ENCODE peak calls at places on chromosomes 11 and 22, in eight cellular contexts. L, D, E, W, P, F, V and G are unnamed samples.
A peak's percentile ranks its signal among the peaks of the same experiment; 100 is the strongest.

GRCh38 chr11:2525941-2526807 is 81.4 kb downstream of the KCNQ1 start:
- DNase-seq in E (peak; percentile 6), P (no peak), V (no peak), L (no peak), W (no peak), F (no peak), D (no peak), G (no peak)

GRCh38 chr11:69474736-69475135 is 6.7 kb upstream of the LINC01488 start:
- DNase-seq in L (no peak), D (no peak), E (no peak), W (no peak), V (no peak), P (no peak), F (no peak), G (no peak)

GRCh38 chr11:62575156-62575555 is 1.5 kb upstream of the EEF1G start:
- DNase-seq in W (no peak), P (no peak), D (no peak), E (no peak), V (no peak), L (no peak), F (no peak), G (peak; percentile 58)

GRCh38 chr11:50182486-50182885 is 149.8 kb downstream of the OR4C45 start:
- DNase-seq in D (no peak), P (no peak), W (no peak), V (no peak), L (no peak), F (no peak), E (no peak), G (no peak)

GRCh38 chr11:80831374-80831773 is 1390.5 kb upstream of the TENM4 start:
- DNase-seq in D (no peak), P (no peak), W (no peak), F (no peak), E (no peak), V (no peak), L (no peak), G (peak; percentile 53)

GRCh38 chr11:125372088-125372487 is 124.0 kb downstream of the FEZ1 start:
- DNase-seq in E (no peak), D (no peak), W (no peak), V (no peak), P (no peak), F (no peak), L (no peak), G (no peak)

GRCh38 chr11:73344191-73344607 is 32.0 kb upstream of the RELT start:
- DNase-seq in D (no peak), F (no peak), P (no peak), E (no peak), W (no peak), V (no peak), L (no peak), G (no peak)

GRCh38 chr11:27703453-27703852 is 3.2 kb upstream of the BDNF start:
- DNase-seq in W (peak; percentile 58), E (no peak), P (no peak), V (no peak), L (peak; percentile 67), F (peak; percentile 75), D (no peak), G (peak; percentile 58)

GRCh38 chr22:42437488-42438292 is 5.5 kb upstream of the NFAM1 start:
- DNase-seq in V (peak; percentile 70), W (peak; percentile 48), D (peak; percentile 74), L (peak; percentile 58), F (peak; percentile 61), E (peak; percentile 70), P (peak; percentile 16), G (peak; percentile 72)

GRCh38 chr11:108302121-108302785 is 79.4 kb downstream of the ATM start:
- DNase-seq in V (no peak), W (peak; percentile 53), F (peak; percentile 42), L (peak; percentile 33), D (no peak), E (no peak), P (no peak), G (no peak)

GRCh38 chr11:103601230-103601846 is 435.1 kb upstream of the DDI1 start:
- DNase-seq in E (no peak), P (peak; percentile 12), V (no peak), W (peak; percentile 80), D (peak; percentile 20), F (peak; percentile 80), L (peak; percentile 72), G (peak; percentile 73)

GRCh38 chr22:36055376-36056310 is 27.0 kb upstream of the RBFOX2 start:
- DNase-seq in W (no peak), V (no peak), P (no peak), E (no peak), L (no peak), D (no peak), F (no peak), G (no peak)

GRCh38 chr11:2462986-2463765 is 18.4 kb downstream of the KCNQ1 start:
- DNase-seq in L (no peak), F (no peak), V (peak; percentile 86), W (no peak), D (no peak), P (no peak), E (no peak), G (peak; percentile 81)

GRCh38 chr22:37098976-37099577 is 10.4 kb downstream of the TMPRSS6 start:
- DNase-seq in E (no peak), L (no peak), V (no peak), D (no peak), F (no peak), P (no peak), W (no peak), G (no peak)

GRCh38 chr11:115159122-115159665 is 345.0 kb downstream of the CADM1 start:
- DNase-seq in W (no peak), E (no peak), V (no peak), P (peak; percentile 65), F (no peak), L (no peak), D (no peak), G (no peak)

GRCh38 chr11:65786008-65786785 is 666 bp upstream of the OVOL1 start:
- DNase-seq in L (no peak), E (no peak), D (no peak), V (no peak), W (no peak), P (no peak), F (no peak), G (no peak)

GRCh38 chr11:44948155-44948554 is 2.5 kb downstream of the TP53I11 start:
- DNase-seq in L (no peak), W (no peak), F (no peak), E (no peak), V (no peak), D (no peak), P (no peak), G (no peak)

GRCh38 chr22:41557401-41558240 is 3.2 kb upstream of the CSDC2 start:
- DNase-seq in V (peak; percentile 74), P (no peak), L (peak; percentile 80), F (peak; percentile 70), E (no peak), D (no peak), W (peak; percentile 85), G (no peak)

GRCh38 chr22:46373838-46374662 is 38.5 kb downstream of the TRMU start:
- DNase-seq in L (no peak), E (no peak), P (no peak), W (no peak), V (no peak), D (no peak), F (no peak), G (peak; percentile 64)

GRCh38 chr11:12674936-12675696 is 895 bp downstream of the TEAD1 start:
- DNase-seq in V (no peak), W (peak; percentile 46), L (peak; percentile 45), P (no peak), E (no peak), F (peak; percentile 55), D (no peak), G (peak; percentile 67)

GRCh38 chr11:34354782-34355181 is 3.0 kb downstream of the ABTB2 start:
- DNase-seq in W (peak; percentile 58), V (no peak), D (no peak), F (peak; percentile 70), L (peak; percentile 69), E (no peak), P (no peak), G (no peak)

GRCh38 chr11:130381317-130381716 is 47.1 kb downstream of the ADAMTS8 start:
- DNase-seq in L (no peak), D (no peak), V (no peak), P (no peak), W (no peak), F (no peak), E (no peak), G (peak; percentile 21)

GRCh38 chr11:2837096-2837601 is 48.4 kb downstream of the CDKN1C start:
- DNase-seq in D (peak; percentile 71), W (peak; percentile 37), P (no peak), E (no peak), L (peak; percentile 55), F (peak; percentile 62), V (peak; percentile 83), G (peak; percentile 64)

GRCh38 chr22:35352214-35353111 is 28.4 kb upstream of the HMOX1 start:
- DNase-seq in L (no peak), V (peak; percentile 71), F (peak; percentile 40), E (no peak), W (peak; percentile 35), P (no peak), D (no peak), G (peak; percentile 42)

GRCh38 chr11:17019231-17019630 is 5.0 kb upstream of the PLEKHA7 start:
- DNase-seq in D (no peak), P (peak; percentile 16), E (no peak), F (no peak), W (peak; percentile 18), L (no peak), V (no peak), G (no peak)

GRCh38 chr11:34566209-34566551 is 52.6 kb upstream of the ELF5 start:
- DNase-seq in W (no peak), F (no peak), P (no peak), L (no peak), V (no peak), D (no peak), E (no peak), G (no peak)

GRCh38 chr11:12186683-12187082 is 76.3 kb downstream of the MICAL2 start:
- DNase-seq in D (no peak), W (no peak), L (no peak), E (no peak), F (no peak), V (no peak), P (no peak), G (no peak)

GRCh38 chr22:42814616-42815015 is 42.5 kb downstream of the ARFGAP3 start:
- DNase-seq in P (no peak), L (no peak), V (no peak), W (no peak), F (no peak), E (no peak), D (no peak), G (no peak)

GRCh38 chr22:31579835-31580242 is 82.2 kb downstream of the PISD start:
- DNase-seq in E (no peak), F (no peak), L (no peak), P (no peak), D (peak; percentile 57), W (no peak), V (no peak), G (peak; percentile 11)

GRCh38 chr11:12444601-12445000 is 67.2 kb downstream of the PARVA start:
- DNase-seq in E (no peak), W (no peak), L (no peak), F (no peak), D (no peak), V (no peak), P (no peak), G (no peak)

GRCh38 chr11:117993988-117994741 is 8.0 kb downstream of the IL10RA start:
- DNase-seq in P (no peak), F (no peak), L (no peak), V (no peak), E (no peak), D (no peak), W (no peak), G (no peak)

GRCh38 chr11:28337701-28338100 is 229.5 kb downstream of the METTL15 start:
- DNase-seq in F (no peak), W (no peak), E (no peak), P (no peak), V (no peak), D (no peak), L (no peak), G (no peak)